ENCODE peak calls at places on chromosome 16, in nine cellular contexts. O, K, E, B, Q, R, J, Y and H are unnamed samples. For H3K4me1, the result is how much of the 10 kb centered on the place peaks cover.

GRCh38 chr16:1183235-1183907 is 30.5 kb downstream of the CACNA1H start:
- DNase-seq in O (peak), K (no peak), E (no peak), B (peak), Q (no peak), R (no peak), J (peak), Y (peak), H (peak)

GRCh38 chr16:53768167-53768566 is 64.2 kb downstream of the FTO start:
- DNase-seq in O (no peak), K (no peak), E (no peak), B (no peak), Q (no peak), R (no peak), J (no peak), Y (no peak), H (no peak)

GRCh38 chr16:55151901-55152300 is 172.1 kb upstream of the IRX6 start:
- DNase-seq in O (no peak), K (no peak), E (no peak), B (no peak), Q (no peak), R (no peak), J (no peak), Y (no peak), H (no peak)

GRCh38 chr16:526181-527014 is 1.1 kb upstream of the CAPN15 start:
- DNase-seq in O (no peak), K (no peak), E (no peak), B (peak), Q (no peak), R (no peak), J (no peak), Y (peak), H (peak)

GRCh38 chr16:66898207-66898606 is 17.9 kb downstream of the PDP2 start:
- DNase-seq in O (no peak), K (no peak), E (no peak), B (peak), Q (no peak), R (no peak), J (no peak), Y (peak), H (no peak)

GRCh38 chr16:72811188-72811720 is 236.7 kb downstream of the ZFHX3 start:
- DNase-seq in O (no peak), K (no peak), E (no peak), B (no peak), Q (no peak), R (no peak), J (no peak), Y (no peak), H (no peak)

GRCh38 chr16:5925850-5926249 is 828.3 kb upstream of the EEF2KMT start:
- DNase-seq in O (no peak), K (no peak), E (no peak), B (no peak), Q (no peak), R (no peak), J (no peak), Y (no peak), H (no peak)

GRCh38 chr16:62036101-62036806 is at the start of gene CDH8:
- DNase-seq in O (no peak), K (no peak), E (peak), B (no peak), Q (peak), R (no peak), J (no peak), Y (no peak), H (no peak)

GRCh38 chr16:53089434-53090270 is 34.9 kb downstream of the CHD9 start:
- DNase-seq in O (no peak), K (no peak), E (no peak), B (no peak), Q (no peak), R (no peak), J (no peak), Y (no peak), H (no peak)

GRCh38 chr16:26198221-26198620 is 506.5 kb downstream of the HS3ST4 start:
- DNase-seq in O (no peak), K (no peak), E (no peak), B (no peak), Q (no peak), R (no peak), J (no peak), Y (no peak), H (no peak)

GRCh38 chr16:21708533-21709115 is 44.9 kb downstream of the OTOA start:
- DNase-seq in O (peak), K (peak), E (no peak), B (peak), Q (peak), R (peak), J (peak), Y (peak), H (peak)

GRCh38 chr16:50367777-50368409 is 895 bp downstream of the BRD7 start:
- DNase-seq in O (no peak), K (no peak), E (no peak), B (no peak), Q (no peak), R (no peak), J (no peak), Y (no peak), H (no peak)

GRCh38 chr16:84714028-84714427 is 14.2 kb downstream of the USP10 start:
- DNase-seq in O (no peak), K (no peak), E (no peak), B (no peak), Q (peak), R (no peak), J (no peak), Y (no peak), H (no peak)

GRCh38 chr16:47664653-47665325 is 203.7 kb downstream of the PHKB start:
- DNase-seq in O (peak), K (no peak), E (no peak), B (no peak), Q (no peak), R (no peak), J (peak), Y (no peak), H (no peak)

GRCh38 chr16:65532218-65532617 is 410.4 kb upstream of the CDH11 start:
- DNase-seq in O (no peak), K (no peak), E (no peak), B (no peak), Q (no peak), R (no peak), J (no peak), Y (no peak), H (no peak)

GRCh38 chr16:85651822-85652430 is 36.8 kb downstream of the GINS2 start:
- DNase-seq in O (no peak), K (no peak), E (peak), B (peak), Q (no peak), R (no peak), J (no peak), Y (peak), H (no peak)

GRCh38 chr16:50917941-50918340 is 176.1 kb downstream of the CYLD start:
- DNase-seq in O (no peak), K (no peak), E (no peak), B (no peak), Q (no peak), R (no peak), J (no peak), Y (no peak), H (no peak)

GRCh38 chr16:23434380-23434779 is 18.6 kb downstream of the COG7 start:
- DNase-seq in O (peak), K (no peak), E (no peak), B (peak), Q (no peak), R (peak), J (no peak), Y (no peak), H (no peak)

GRCh38 chr16:68197250-68197649 is 38.7 kb downstream of the ESRP2 start:
- DNase-seq in O (no peak), K (no peak), E (no peak), B (no peak), Q (no peak), R (no peak), J (no peak), Y (no peak), H (no peak)

GRCh38 chr16:23324727-23325126 is 22.6 kb downstream of the SCNN1B start:
- DNase-seq in O (no peak), K (no peak), E (peak), B (no peak), Q (no peak), R (no peak), J (peak), Y (peak), H (peak)

GRCh38 chr16:22267764-22268163 is 29.4 kb upstream of the POLR3E start:
- DNase-seq in O (no peak), K (no peak), E (no peak), B (no peak), Q (no peak), R (no peak), J (no peak), Y (no peak), H (no peak)

GRCh38 chr16:10957771-10958486 is 13.6 kb downstream of the CLEC16A start:
- DNase-seq in O (no peak), K (no peak), E (no peak), B (peak), Q (no peak), R (no peak), J (no peak), Y (no peak), H (no peak)

GRCh38 chr16:31301708-31302400 is 42.1 kb downstream of the ITGAM start:
- DNase-seq in O (peak), K (no peak), E (no peak), B (no peak), Q (no peak), R (no peak), J (no peak), Y (peak), H (no peak)

GRCh38 chr16:29007865-29008593 is 23.2 kb downstream of the LAT start:
- DNase-seq in O (no peak), K (no peak), E (no peak), B (no peak), Q (no peak), R (no peak), J (no peak), Y (peak), H (no peak)

GRCh38 chr16:24970708-24971107 is 44.5 kb downstream of the ARHGAP17 start:
- DNase-seq in O (no peak), K (no peak), E (no peak), B (no peak), Q (no peak), R (no peak), J (no peak), Y (no peak), H (no peak)

GRCh38 chr16:57801856-57802634 is at the start of gene KIFC3:
- DNase-seq in O (peak), K (peak), E (peak), B (peak), Q (peak), R (peak), J (peak), Y (peak), H (peak)

GRCh38 chr16:49495151-49495566 is 121.6 kb downstream of the C16orf78 start:
- DNase-seq in O (no peak), K (no peak), E (no peak), B (no peak), Q (no peak), R (no peak), J (no peak), Y (no peak), H (no peak)

GRCh38 chr16:86431540-86431939 is 78.8 kb upstream of the FOXF1 start:
- DNase-seq in O (no peak), K (no peak), E (peak), B (no peak), Q (no peak), R (no peak), J (no peak), Y (no peak), H (no peak)

GRCh38 chr16:66924527-66925321 is 611 bp downstream of the RRAD start:
- DNase-seq in O (peak), K (no peak), E (peak), B (peak), Q (peak), R (peak), J (peak), Y (no peak), H (peak)

GRCh38 chr16:70767377-70768204 is 33.4 kb downstream of the VAC14 start:
- DNase-seq in O (no peak), K (no peak), E (peak), B (no peak), Q (no peak), R (no peak), J (no peak), Y (no peak), H (no peak)

DNA sequence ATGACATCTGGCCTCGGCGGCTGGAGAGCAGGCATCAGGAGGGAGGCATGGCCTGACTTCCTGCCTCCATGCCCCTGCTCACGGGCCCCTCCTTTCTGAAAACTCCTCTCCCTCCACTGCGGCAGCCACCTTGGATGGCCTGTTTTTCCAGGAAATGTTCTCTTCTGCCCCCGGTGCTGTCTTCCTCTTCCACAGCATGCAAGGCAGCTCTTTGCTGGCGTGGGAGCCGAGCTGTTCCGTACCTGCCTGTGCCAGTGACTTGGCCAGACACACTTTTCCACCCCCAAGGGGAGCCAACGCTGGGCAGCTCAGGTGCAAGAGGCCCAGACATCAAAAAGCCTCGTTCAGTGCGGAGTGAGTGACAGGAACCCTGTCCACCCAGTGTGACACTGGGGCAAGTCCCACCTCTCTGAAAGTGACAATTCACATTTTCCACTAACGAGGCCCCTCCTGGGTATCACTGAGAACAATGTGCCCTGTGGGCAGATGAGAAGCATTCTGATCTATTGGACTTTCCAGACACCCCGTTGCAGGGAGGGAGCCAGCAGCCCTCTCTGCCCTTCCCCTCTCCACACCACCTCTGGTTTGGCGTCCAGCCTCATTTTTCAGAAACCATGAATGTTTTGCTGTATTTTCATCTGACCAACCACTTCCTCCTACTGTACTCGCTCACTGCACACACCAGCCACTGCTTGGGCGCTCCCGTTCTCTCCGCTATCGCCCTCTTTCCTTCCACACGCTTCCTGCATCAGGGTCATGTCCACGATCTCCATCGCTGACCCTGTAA is 31.1 kb downstream of the NSMCE1 start:
- DNase-seq in O (no peak), K (no peak), E (no peak), B (no peak), Q (no peak), R (no peak), J (peak), Y (no peak), H (no peak)
- H3K4me1 ChIP-seq in O (under half), K (half or more), E (under half), B (under half), Q (under half), R (under half), J (half or more), Y (under half), H (half or more)

DNA sequence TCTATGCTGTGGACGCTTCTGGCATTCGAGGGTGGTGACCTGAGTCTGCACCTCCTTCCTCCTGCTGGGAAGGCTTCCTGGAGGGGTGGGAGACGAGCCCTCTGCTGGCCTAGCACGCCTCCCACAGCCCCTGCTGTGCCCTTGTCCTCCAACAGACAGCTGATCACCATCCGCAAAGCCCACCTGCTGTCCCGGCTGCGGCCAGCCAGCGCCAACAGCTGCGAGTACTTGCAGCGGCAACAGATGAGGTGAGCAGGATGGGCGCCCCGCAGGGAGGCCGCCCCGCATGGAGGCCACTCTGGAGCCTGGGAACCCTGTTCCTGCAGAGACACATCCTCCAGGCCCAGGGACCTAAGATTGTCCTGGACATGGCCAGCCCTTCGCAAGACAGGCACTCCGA is 21.6 kb downstream of the UBALD1 start:
- DNase-seq in O (no peak), K (no peak), E (no peak), B (no peak), Q (peak), R (no peak), J (no peak), Y (no peak), H (no peak)
- TF ChIP-seq CTCF in O (no peak), K (no peak), E (no peak), B (no peak), Q (no peak), R (no peak), J (no peak), Y (no peak), H (no peak)

GRCh38 chr16:78310196-78310595 is 210.7 kb downstream of the WWOX start:
- DNase-seq in O (no peak), K (no peak), E (no peak), B (no peak), Q (no peak), R (no peak), J (no peak), Y (no peak), H (no peak)
- H3K4me3 ChIP-seq in O (no peak), K (no peak), E (no peak), B (no peak), Q (no peak), R (no peak), J (no peak), Y (no peak), H (no peak)

DNA sequence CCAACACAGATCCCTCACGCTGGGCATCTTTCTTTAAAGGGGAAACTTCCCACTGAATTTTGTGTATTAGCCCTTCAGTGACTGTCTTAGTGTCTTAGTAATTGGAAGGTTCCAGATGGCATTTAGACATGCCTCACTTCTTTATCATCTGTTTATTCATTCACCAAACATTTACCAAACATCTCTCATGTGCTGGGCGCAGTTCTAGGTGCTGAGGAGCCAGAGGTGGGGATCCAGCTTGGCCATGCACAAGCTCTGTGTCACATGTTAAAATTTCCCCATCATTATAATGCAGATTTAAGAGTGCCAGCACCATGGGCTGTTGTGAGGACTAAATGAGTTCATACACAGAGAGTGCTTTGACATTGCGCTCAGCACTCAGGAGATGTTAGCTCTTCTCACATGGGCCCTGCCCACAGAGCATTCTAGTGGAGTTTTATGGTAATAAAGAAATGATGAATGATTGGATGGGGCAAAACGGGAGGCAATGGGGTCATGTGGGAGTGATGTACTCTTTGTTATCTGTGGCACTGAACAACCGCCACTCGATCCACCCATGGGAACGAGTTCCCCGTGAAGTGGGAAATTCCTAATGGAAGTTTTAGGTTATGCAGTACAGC is 119.7 kb downstream of the SNX29 start:
- DNase-seq in O (no peak), K (no peak), E (no peak), B (no peak), Q (no peak), R (no peak), J (no peak), Y (no peak), H (no peak)
- H3K4me1 ChIP-seq in O (under half), K (under half), E (under half), B (under half), Q (under half), R (under half), J (under half), Y (under half), H (half or more)

DNA sequence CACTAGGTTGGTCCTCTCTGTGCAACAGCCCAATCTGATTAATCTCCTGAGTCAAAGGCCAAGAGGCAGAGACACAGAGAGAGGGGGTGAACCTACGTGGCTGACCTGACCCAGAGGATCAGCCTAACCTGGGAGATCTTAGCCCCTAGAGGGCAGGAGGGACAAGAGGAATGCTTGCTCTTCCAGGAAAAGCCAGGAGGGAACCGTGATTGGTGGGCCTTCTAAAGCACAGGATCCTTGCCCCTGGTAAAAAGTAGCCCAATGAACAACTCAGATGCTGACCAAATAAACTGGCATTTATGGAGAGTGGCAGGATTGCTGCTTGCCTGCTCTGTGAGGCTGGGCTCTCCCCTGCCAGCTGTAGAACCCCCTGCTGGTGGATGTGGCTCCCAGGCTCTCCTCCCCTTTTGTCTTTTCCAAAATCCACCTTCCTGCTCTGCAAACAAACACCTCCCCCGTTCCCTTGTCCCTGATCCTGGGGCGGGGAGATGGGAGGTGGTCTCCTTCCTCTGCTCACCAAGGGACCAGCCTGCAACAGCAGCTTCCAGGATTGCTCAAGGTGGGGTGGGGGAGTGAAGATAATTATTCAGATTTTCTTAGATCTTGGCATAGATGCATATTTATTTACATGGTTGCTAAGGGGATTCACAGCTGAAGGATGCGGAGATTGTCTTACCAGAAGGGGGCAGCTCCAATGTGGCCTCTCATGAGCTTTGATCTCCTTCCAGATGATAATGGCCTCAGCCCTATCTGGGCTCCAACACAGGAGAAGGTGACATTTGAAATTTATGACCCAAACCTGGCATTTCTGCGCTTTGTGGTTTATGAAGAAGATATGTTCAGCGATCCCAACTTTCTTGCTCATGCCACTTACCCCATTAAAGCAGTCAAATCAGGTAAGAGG is 71.9 kb downstream of the SDR42E1 start:
- DNase-seq in O (no peak), K (no peak), E (no peak), B (no peak), Q (peak), R (no peak), J (no peak), Y (no peak), H (no peak)
- TF ChIP-seq CTCF in O (no peak), K (no peak), E (no peak), B (peak), Q (peak), R (no peak), J (no peak), Y (no peak), H (no peak)